ENCODE peak calls at places on chromosomes 13 and 19, in eight cellular contexts. One of them, this sample, is unnamed.

GRCh38 chr19:44879309-44880065 is 11.6 kb upstream of the TOMM40 start:
- DNase-seq in stomach: no peak
- DNase-seq in NB4: no peak
- DNase-seq in tibial nerve: no peak
- DNase-seq in IMR-90: no peak
- DNase-seq in GM12891: no peak
- DNase-seq in transverse colon: no peak
- DNase-seq in heart left ventricle: peak
- DNase-seq in this sample: no peak

GRCh38 chr19:35513231-35513974 is at the start of gene DMKN:
- DNase-seq in IMR-90: peak
- DNase-seq in GM12891: no peak
- DNase-seq in stomach: no peak
- DNase-seq in transverse colon: no peak
- DNase-seq in heart left ventricle: no peak
- DNase-seq in tibial nerve: no peak
- DNase-seq in NB4: peak
- DNase-seq in this sample: no peak

GRCh38 chr13:99382428-99383133 is 75.4 kb upstream of the GPR183 start:
- DNase-seq in GM12891: no peak
- DNase-seq in NB4: no peak
- DNase-seq in heart left ventricle: no peak
- DNase-seq in IMR-90: no peak
- DNase-seq in stomach: no peak
- DNase-seq in transverse colon: peak
- DNase-seq in tibial nerve: no peak
- DNase-seq in this sample: peak

GRCh38 chr13:114115796-114116195 is 16.6 kb downstream of the RASA3 start:
- DNase-seq in NB4: no peak
- DNase-seq in tibial nerve: no peak
- DNase-seq in heart left ventricle: peak
- DNase-seq in IMR-90: no peak
- DNase-seq in transverse colon: peak
- DNase-seq in GM12891: no peak
- DNase-seq in stomach: peak
- DNase-seq in this sample: peak

GRCh38 chr13:86446311-86446710 is 647.1 kb upstream of the SLITRK6 start:
- DNase-seq in tibial nerve: no peak
- DNase-seq in heart left ventricle: no peak
- DNase-seq in IMR-90: peak
- DNase-seq in transverse colon: no peak
- DNase-seq in GM12891: no peak
- DNase-seq in stomach: no peak
- DNase-seq in NB4: no peak
- DNase-seq in this sample: no peak

GRCh38 chr13:40375522-40376171 is 290.8 kb downstream of the FOXO1 start:
- DNase-seq in stomach: no peak
- DNase-seq in NB4: no peak
- DNase-seq in GM12891: no peak
- DNase-seq in tibial nerve: no peak
- DNase-seq in transverse colon: no peak
- DNase-seq in heart left ventricle: peak
- DNase-seq in IMR-90: no peak
- DNase-seq in this sample: peak

GRCh38 chr13:48006396-48006795 is 5.3 kb upstream of the SUCLA2 start:
- DNase-seq in stomach: no peak
- DNase-seq in GM12891: no peak
- DNase-seq in IMR-90: no peak
- DNase-seq in transverse colon: no peak
- DNase-seq in NB4: no peak
- DNase-seq in tibial nerve: no peak
- DNase-seq in heart left ventricle: no peak
- DNase-seq in this sample: no peak

GRCh38 chr19:17944301-17944700 is 11.5 kb downstream of the CCDC124 start:
- DNase-seq in GM12891: no peak
- DNase-seq in stomach: no peak
- DNase-seq in IMR-90: peak
- DNase-seq in NB4: no peak
- DNase-seq in heart left ventricle: peak
- DNase-seq in tibial nerve: no peak
- DNase-seq in transverse colon: no peak
- DNase-seq in this sample: peak

GRCh38 chr13:36211567-36211966 is 2.8 kb downstream of the SOHLH2 start:
- DNase-seq in NB4: no peak
- DNase-seq in stomach: no peak
- DNase-seq in GM12891: no peak
- DNase-seq in transverse colon: no peak
- DNase-seq in tibial nerve: no peak
- DNase-seq in IMR-90: no peak
- DNase-seq in heart left ventricle: no peak
- DNase-seq in this sample: no peak

GRCh38 chr19:19627716-19628498 is at the start of gene LPAR2:
- DNase-seq in IMR-90: no peak
- DNase-seq in tibial nerve: no peak
- DNase-seq in GM12891: peak
- DNase-seq in heart left ventricle: peak
- DNase-seq in transverse colon: peak
- DNase-seq in NB4: no peak
- DNase-seq in stomach: peak
- DNase-seq in this sample: no peak

GRCh38 chr13:74068471-74068870 is 65.7 kb downstream of the KLF12 start:
- DNase-seq in NB4: no peak
- DNase-seq in GM12891: no peak
- DNase-seq in IMR-90: no peak
- DNase-seq in heart left ventricle: no peak
- DNase-seq in transverse colon: no peak
- DNase-seq in tibial nerve: no peak
- DNase-seq in stomach: no peak
- DNase-seq in this sample: no peak

GRCh38 chr19:28574212-28574611 is 638.7 kb downstream of the UQCRFS1 start:
- DNase-seq in NB4: no peak
- DNase-seq in tibial nerve: no peak
- DNase-seq in stomach: no peak
- DNase-seq in GM12891: no peak
- DNase-seq in transverse colon: no peak
- DNase-seq in IMR-90: no peak
- DNase-seq in heart left ventricle: no peak
- DNase-seq in this sample: no peak

DNA sequence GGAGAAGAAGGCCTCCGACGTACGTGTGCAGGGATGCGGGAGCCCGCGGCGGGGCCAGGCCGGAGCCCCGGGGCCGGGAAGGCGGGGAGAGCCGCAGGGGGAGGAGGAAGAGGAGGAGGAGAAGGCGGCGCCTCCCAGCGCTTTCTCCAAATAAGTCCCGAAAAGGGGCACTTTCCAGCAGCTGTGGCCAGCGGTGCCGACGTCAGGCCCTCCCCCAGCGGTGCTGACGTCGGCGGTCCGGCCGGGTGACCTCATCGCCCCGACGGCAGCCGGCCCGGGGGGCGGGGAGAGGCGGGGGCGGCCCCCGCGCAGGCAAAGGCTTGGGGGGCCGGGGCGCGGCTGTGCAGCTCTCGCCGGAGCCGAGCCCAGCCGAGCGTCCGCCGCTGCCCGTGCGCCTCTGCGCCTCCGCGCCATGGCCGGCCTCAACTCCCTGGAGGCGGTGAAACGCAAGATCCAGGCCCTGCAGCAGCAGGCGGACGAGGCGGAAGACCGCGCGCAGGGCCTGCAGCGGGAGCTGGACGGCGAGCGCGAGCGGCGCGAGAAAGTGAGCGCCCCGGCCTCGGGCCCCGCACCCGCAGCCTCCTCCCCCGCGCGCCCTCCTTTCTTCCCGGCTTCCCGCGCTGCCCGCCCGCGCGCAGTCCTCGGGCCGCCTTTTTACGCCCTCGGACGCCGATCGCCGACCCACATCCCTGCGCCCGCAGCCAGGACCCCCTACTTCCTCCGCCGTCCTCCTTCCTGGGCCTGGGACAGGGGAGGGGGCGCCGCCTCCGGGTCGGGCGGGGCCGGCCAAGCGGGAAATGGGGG is at the start of gene TPM4:
- DNase-seq in tibial nerve: peak
- DNase-seq in NB4: peak
- DNase-seq in transverse colon: peak
- DNase-seq in stomach: peak
- DNase-seq in GM12891: peak
- DNase-seq in heart left ventricle: peak
- DNase-seq in IMR-90: peak
- DNase-seq in this sample: peak
- TF ChIP-seq POLR2A in tibial nerve: peak
- TF ChIP-seq POLR2A in NB4: peak
- TF ChIP-seq POLR2A in transverse colon: peak
- TF ChIP-seq POLR2A in stomach: peak
- TF ChIP-seq POLR2A in GM12891: peak
- TF ChIP-seq POLR2A in heart left ventricle: peak
- TF ChIP-seq POLR2A in IMR-90: peak
- TF ChIP-seq POLR2A in this sample: peak

GRCh38 chr19:1243768-1244692 is 2.5 kb downstream of the ATP5F1D start:
- DNase-seq in heart left ventricle: peak
- DNase-seq in NB4: peak
- DNase-seq in IMR-90: peak
- DNase-seq in GM12891: peak
- DNase-seq in transverse colon: peak
- DNase-seq in stomach: peak
- DNase-seq in tibial nerve: peak
- DNase-seq in this sample: peak

GRCh38 chr19:1245468-1245867 is 2.9 kb upstream of the MIDN start:
- DNase-seq in IMR-90: no peak
- DNase-seq in heart left ventricle: no peak
- DNase-seq in GM12891: no peak
- DNase-seq in stomach: no peak
- DNase-seq in NB4: no peak
- DNase-seq in transverse colon: no peak
- DNase-seq in tibial nerve: no peak
- DNase-seq in this sample: peak

GRCh38 chr19:1245884-1246816 is 2.2 kb upstream of the MIDN start:
- DNase-seq in GM12891: no peak
- DNase-seq in heart left ventricle: peak
- DNase-seq in stomach: peak
- DNase-seq in IMR-90: no peak
- DNase-seq in NB4: no peak
- DNase-seq in transverse colon: peak
- DNase-seq in tibial nerve: no peak
- DNase-seq in this sample: peak

GRCh38 chr19:1247747-1248453 is 483 bp upstream of the MIDN start:
- DNase-seq in NB4: peak
- DNase-seq in IMR-90: peak
- DNase-seq in GM12891: no peak
- DNase-seq in heart left ventricle: peak
- DNase-seq in stomach: peak
- DNase-seq in transverse colon: peak
- DNase-seq in tibial nerve: no peak
- DNase-seq in this sample: peak

DNA sequence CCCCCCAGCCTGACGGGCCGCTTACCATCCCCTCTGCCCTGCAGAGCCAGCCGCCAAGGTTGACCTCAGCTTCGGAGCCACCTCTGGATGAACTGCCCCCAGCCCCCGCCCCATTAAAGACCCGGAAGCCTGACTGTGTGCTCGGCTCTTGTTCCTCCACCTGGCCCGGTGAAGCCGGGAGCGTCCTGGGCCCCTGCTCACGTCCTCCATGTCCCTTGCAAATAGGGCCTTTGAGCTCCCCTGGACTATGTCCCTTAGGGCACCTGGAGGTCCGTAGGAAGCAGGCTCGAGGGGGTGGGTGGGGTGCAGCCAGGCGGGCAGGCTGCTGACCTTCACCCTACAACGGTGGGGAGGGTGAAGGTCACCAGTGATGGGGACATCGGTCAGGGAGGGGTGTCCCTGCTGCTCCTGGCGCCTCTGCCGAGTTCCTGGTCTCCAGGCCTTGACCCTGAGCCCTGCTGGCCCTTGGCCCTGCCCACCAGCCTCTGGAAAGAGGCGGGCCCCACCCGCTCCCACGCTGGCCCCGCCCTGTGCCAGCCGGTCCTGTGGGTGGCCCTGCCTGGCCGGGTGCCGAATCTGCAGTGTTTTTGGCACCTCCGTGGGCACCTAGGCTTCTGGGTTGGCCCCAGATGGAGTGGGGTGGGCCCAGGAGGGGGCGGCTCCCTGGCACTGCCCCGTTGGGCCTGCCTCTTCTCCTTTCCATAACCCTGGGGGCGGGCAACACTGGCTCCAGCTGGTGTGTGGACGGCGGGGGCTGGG is 3.3 kb downstream of the ATP5F1D start:
- DNase-seq in IMR-90: no peak
- DNase-seq in stomach: peak
- DNase-seq in transverse colon: peak
- DNase-seq in GM12891: no peak
- DNase-seq in tibial nerve: no peak
- DNase-seq in NB4: no peak
- DNase-seq in heart left ventricle: peak
- DNase-seq in this sample: peak
- TF ChIP-seq POLR2A in IMR-90: no peak
- TF ChIP-seq POLR2A in stomach: no peak
- TF ChIP-seq POLR2A in transverse colon: peak
- TF ChIP-seq POLR2A in GM12891: no peak
- TF ChIP-seq POLR2A in tibial nerve: no peak
- TF ChIP-seq POLR2A in NB4: no peak
- TF ChIP-seq POLR2A in heart left ventricle: no peak
- TF ChIP-seq POLR2A in this sample: no peak

DNA sequence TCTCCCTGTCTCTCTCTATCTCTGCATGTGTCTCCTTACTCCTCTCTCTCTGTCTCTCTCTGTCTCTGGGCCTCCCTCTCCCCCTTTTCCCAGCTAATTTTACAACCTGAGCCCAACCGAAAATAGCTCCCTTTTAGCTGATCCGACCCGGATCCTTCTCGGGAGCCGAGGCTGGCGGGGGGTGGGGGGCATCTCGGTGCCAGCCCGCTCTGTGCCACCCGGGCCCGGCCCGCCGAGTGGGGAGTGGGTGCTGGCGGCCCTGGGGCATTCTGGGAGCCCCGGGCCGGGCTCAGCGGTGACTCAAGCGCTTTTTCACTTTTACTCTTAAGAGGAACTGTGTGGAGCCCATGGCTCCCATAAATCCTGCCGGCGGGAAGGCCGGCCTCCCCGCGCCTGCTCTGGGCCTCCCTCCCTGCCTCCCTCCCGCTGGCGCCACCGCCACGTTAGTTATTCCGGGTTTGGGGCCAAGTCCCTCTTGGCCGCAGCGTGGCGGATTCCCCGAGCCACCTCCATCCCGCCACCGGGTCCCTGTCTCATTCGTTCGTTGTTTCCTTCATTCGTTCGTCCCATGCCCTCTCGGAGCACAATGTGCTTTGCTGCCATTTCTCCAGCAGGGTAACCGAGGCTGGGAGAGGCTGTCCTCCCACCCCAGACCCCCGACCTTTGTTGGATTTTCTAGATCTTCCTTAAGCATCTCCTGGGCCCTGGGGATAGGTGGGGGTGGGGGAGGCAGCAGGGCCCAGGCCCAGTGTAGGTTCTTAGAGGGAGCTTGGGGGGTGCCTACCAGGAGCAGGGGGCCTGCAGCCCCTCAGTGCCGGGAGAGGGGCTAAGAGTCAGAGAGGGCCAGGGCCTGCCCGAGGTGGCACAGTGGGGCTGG is 3.2 kb downstream of the NFIC start:
- DNase-seq in heart left ventricle: peak
- DNase-seq in GM12891: no peak
- DNase-seq in tibial nerve: no peak
- DNase-seq in stomach: peak
- DNase-seq in NB4: no peak
- DNase-seq in transverse colon: peak
- DNase-seq in IMR-90: peak
- DNase-seq in this sample: peak
- TF ChIP-seq POLR2A in heart left ventricle: no peak
- TF ChIP-seq POLR2A in GM12891: no peak
- TF ChIP-seq POLR2A in tibial nerve: no peak
- TF ChIP-seq POLR2A in stomach: no peak
- TF ChIP-seq POLR2A in NB4: no peak
- TF ChIP-seq POLR2A in transverse colon: no peak
- TF ChIP-seq POLR2A in IMR-90: peak
- TF ChIP-seq POLR2A in this sample: peak

GRCh38 chr19:57887195-57887941 is 1.5 kb downstream of the ZNF814 start:
- DNase-seq in GM12891: no peak
- DNase-seq in transverse colon: peak
- DNase-seq in tibial nerve: no peak
- DNase-seq in IMR-90: no peak
- DNase-seq in NB4: no peak
- DNase-seq in stomach: no peak
- DNase-seq in heart left ventricle: no peak
- DNase-seq in this sample: no peak
- TF ChIP-seq POLR2A in GM12891: no peak
- TF ChIP-seq POLR2A in transverse colon: no peak
- TF ChIP-seq POLR2A in tibial nerve: no peak
- TF ChIP-seq POLR2A in IMR-90: no peak
- TF ChIP-seq POLR2A in NB4: no peak
- TF ChIP-seq POLR2A in stomach: no peak
- TF ChIP-seq POLR2A in heart left ventricle: no peak
- TF ChIP-seq POLR2A in this sample: no peak

This sample was measured in sigmoid colon.